ENCODE peak calls at places on chromosomes 1 and 21, in four cellular contexts. T is nephron progenitor cell, N is psoas muscle, S is mesothelial cell of epicardium. V is an unnamed sample.

GRCh38 chr1:220330265-220330664 is 58.0 kb upstream of the RAB3GAP2 start:
- DNase-seq in S (no peak), T (no peak), N (no peak), V (no peak)

GRCh38 chr1:32272557-32273388 is 19.1 kb upstream of the HDAC1 start:
- DNase-seq in T (no peak), N (no peak), S (no peak), V (no peak)

GRCh38 chr1:2953688-2954285 is 67.5 kb upstream of the ACTRT2 start:
- DNase-seq in T (no peak), S (no peak), N (no peak), V (no peak)

GRCh38 chr1:11299225-11299574 is 26.2 kb downstream of the UBIAD1 start:
- DNase-seq in N (no peak), T (no peak), S (no peak), V (no peak)

GRCh38 chr1:117093091-117093534 is 28.4 kb downstream of the TRIM45 start:
- DNase-seq in N (peak; percentile 62), T (peak; percentile 45), S (no peak), V (no peak)

GRCh38 chr1:231866392-231867331 is 240.1 kb downstream of the DISC1 start:
- DNase-seq in S (peak; percentile 30), N (no peak), T (peak; percentile 71), V (no peak)

GRCh38 chr1:63691672-63692425 is 82.0 kb upstream of the ROR1 start:
- DNase-seq in T (peak; percentile 47), N (no peak), S (no peak), V (peak; percentile 87)

GRCh38 chr1:113452921-113453770 is 62.8 kb downstream of the MAGI3 start:
- DNase-seq in N (no peak), T (no peak), S (no peak), V (no peak)

GRCh38 chr1:37574834-37575479 is 18.2 kb downstream of the DNALI1 start:
- DNase-seq in N (no peak), S (no peak), T (no peak), V (no peak)

GRCh38 chr1:104018922-104019674 is 269.4 kb downstream of the AMY1C start:
- DNase-seq in S (no peak), T (no peak), N (no peak), V (no peak)

GRCh38 chr1:12851779-12852178 is 3.3 kb upstream of the HNRNPCL1 start:
- DNase-seq in N (no peak), T (no peak), S (no peak), V (no peak)

GRCh38 chr21:37787456-37787855 is 128.8 kb downstream of the KCNJ6 start:
- DNase-seq in T (no peak), S (no peak), N (no peak), V (no peak)

GRCh38 chr1:156599811-156600210 is 1.5 kb downstream of the GPATCH4 start:
- DNase-seq in S (no peak), N (no peak), T (no peak), V (no peak)

GRCh38 chr1:150082494-150082893 is 14.9 kb downstream of the VPS45 start:
- DNase-seq in T (no peak), N (no peak), S (no peak), V (no peak)

GRCh38 chr21:43359081-43359822 is 67.7 kb downstream of the SIK1 start:
- DNase-seq in T (no peak), S (no peak), N (no peak), V (no peak)

GRCh38 chr1:156081174-156082110 is 823 bp downstream of the MEX3A start:
- DNase-seq in N (no peak), S (no peak), T (no peak), V (no peak)

GRCh38 chr1:41474490-41475271 is 9.8 kb downstream of the EDN2 start:
- DNase-seq in S (peak; percentile 49), T (no peak), N (no peak), V (no peak)

GRCh38 chr21:43928726-43929125 is 63.7 kb downstream of the AGPAT3 start:
- DNase-seq in T (no peak), S (no peak), N (no peak), V (no peak)

GRCh38 chr1:184745929-184746583 is 8.6 kb downstream of the EDEM3 start:
- DNase-seq in N (no peak), T (no peak), S (no peak), V (no peak)

GRCh38 chr1:52032124-52032784 is 1.4 kb downstream of the KTI12 start:
- DNase-seq in N (no peak), T (no peak), S (no peak), V (no peak)

GRCh38 chr1:68119445-68119844 is 69.0 kb upstream of the DIRAS3 start:
- DNase-seq in S (no peak), N (no peak), T (no peak), V (no peak)

GRCh38 chr1:93817819-93818569 is 61.0 kb downstream of the DNTTIP2 start:
- DNase-seq in T (no peak), N (no peak), S (no peak), V (no peak)

GRCh38 chr1:18784523-18784833 is 75.0 kb downstream of the TAS1R2 start:
- DNase-seq in S (no peak), T (no peak), N (no peak), V (no peak)
- TF ChIP-seq CTCF in S (no peak), T (no peak), N (no peak), V (no peak)

GRCh38 chr1:245361951-245362350 is 207.2 kb downstream of the KIF26B start:
- DNase-seq in S (no peak), T (no peak), N (no peak), V (no peak)
- TF ChIP-seq CTCF in S (no peak), T (no peak), N (no peak), V (no peak)

GRCh38 chr21:42009831-42010506 is at the start of gene ZBTB21:
- DNase-seq in T (peak; percentile 99), N (peak; percentile 99), S (peak; percentile 99), V (peak; percentile 100)
- TF ChIP-seq CTCF in T (no peak), N (no peak), S (no peak), V (no peak)

GRCh38 chr1:27830621-27831424 is at the start of gene PPP1R8:
- DNase-seq in S (peak; percentile 81), T (peak; percentile 88), N (peak; percentile 94), V (peak; percentile 97)
- TF ChIP-seq CTCF in S (no peak), T (no peak), N (no peak), V (no peak)